ENCODE peak calls at places on chromosomes 1 and 21, in nine cellular contexts. One of them, this sample, is unnamed.

GRCh38 chr21:31490471-31490870 is 146.4 kb upstream of the TIAM1 start:
- DNase-seq in body of pancreas: no peak
- DNase-seq in uterus: no peak
- DNase-seq in heart left ventricle: no peak
- DNase-seq in right lobe of liver: no peak
- DNase-seq in A549: peak
- DNase-seq in stomach: no peak
- DNase-seq in transverse colon: no peak
- DNase-seq in spleen: peak
- DNase-seq in this sample: no peak

GRCh38 chr1:161258439-161259386 is at the start of gene PCP4L1:
- DNase-seq in stomach: peak
- DNase-seq in right lobe of liver: peak
- DNase-seq in A549: peak
- DNase-seq in spleen: peak
- DNase-seq in heart left ventricle: peak
- DNase-seq in uterus: peak
- DNase-seq in transverse colon: peak
- DNase-seq in body of pancreas: peak
- DNase-seq in this sample: peak

GRCh38 chr1:78492376-78492950 is 1.7 kb downstream of the PTGFR start:
- DNase-seq in right lobe of liver: no peak
- DNase-seq in transverse colon: no peak
- DNase-seq in spleen: no peak
- DNase-seq in heart left ventricle: no peak
- DNase-seq in A549: no peak
- DNase-seq in body of pancreas: no peak
- DNase-seq in uterus: peak
- DNase-seq in stomach: no peak
- DNase-seq in this sample: peak

GRCh38 chr1:110005971-110006370 is 21.4 kb downstream of the AHCYL1 start:
- DNase-seq in heart left ventricle: no peak
- DNase-seq in transverse colon: no peak
- DNase-seq in body of pancreas: no peak
- DNase-seq in spleen: no peak
- DNase-seq in A549: no peak
- DNase-seq in right lobe of liver: no peak
- DNase-seq in uterus: no peak
- DNase-seq in stomach: no peak
- DNase-seq in this sample: no peak

GRCh38 chr1:202274611-202275010 is 67.1 kb downstream of the UBE2T start:
- DNase-seq in spleen: peak
- DNase-seq in A549: peak
- DNase-seq in stomach: peak
- DNase-seq in uterus: peak
- DNase-seq in body of pancreas: no peak
- DNase-seq in transverse colon: peak
- DNase-seq in heart left ventricle: peak
- DNase-seq in right lobe of liver: peak
- DNase-seq in this sample: no peak

GRCh38 chr1:163195728-163196448 is 6.8 kb downstream of the RGS5 start:
- DNase-seq in heart left ventricle: no peak
- DNase-seq in transverse colon: no peak
- DNase-seq in A549: no peak
- DNase-seq in uterus: no peak
- DNase-seq in spleen: no peak
- DNase-seq in right lobe of liver: no peak
- DNase-seq in stomach: no peak
- DNase-seq in body of pancreas: no peak
- DNase-seq in this sample: no peak

GRCh38 chr1:185938396-185938795 is 204.2 kb downstream of the HMCN1 start:
- DNase-seq in right lobe of liver: no peak
- DNase-seq in uterus: no peak
- DNase-seq in body of pancreas: no peak
- DNase-seq in A549: no peak
- DNase-seq in transverse colon: no peak
- DNase-seq in heart left ventricle: peak
- DNase-seq in stomach: no peak
- DNase-seq in spleen: no peak
- DNase-seq in this sample: no peak

GRCh38 chr1:151972533-151973270 is 21.0 kb downstream of the S100A10 start:
- DNase-seq in A549: peak
- DNase-seq in right lobe of liver: no peak
- DNase-seq in transverse colon: peak
- DNase-seq in stomach: peak
- DNase-seq in body of pancreas: no peak
- DNase-seq in heart left ventricle: no peak
- DNase-seq in uterus: peak
- DNase-seq in spleen: no peak
- DNase-seq in this sample: no peak

GRCh38 chr1:162016616-162017015 is 7.1 kb downstream of the OLFML2B start:
- DNase-seq in stomach: no peak
- DNase-seq in uterus: no peak
- DNase-seq in A549: no peak
- DNase-seq in body of pancreas: no peak
- DNase-seq in right lobe of liver: no peak
- DNase-seq in transverse colon: no peak
- DNase-seq in heart left ventricle: no peak
- DNase-seq in spleen: no peak
- DNase-seq in this sample: no peak

GRCh38 chr1:21855257-21856096 is 43.4 kb downstream of the LDLRAD2 start:
- DNase-seq in right lobe of liver: no peak
- DNase-seq in transverse colon: no peak
- DNase-seq in stomach: no peak
- DNase-seq in spleen: peak
- DNase-seq in body of pancreas: no peak
- DNase-seq in uterus: no peak
- DNase-seq in heart left ventricle: no peak
- DNase-seq in A549: no peak
- DNase-seq in this sample: no peak

GRCh38 chr1:198890531-198890930 is 251.7 kb downstream of the PTPRC start:
- DNase-seq in body of pancreas: no peak
- DNase-seq in transverse colon: no peak
- DNase-seq in uterus: no peak
- DNase-seq in right lobe of liver: no peak
- DNase-seq in A549: no peak
- DNase-seq in stomach: no peak
- DNase-seq in heart left ventricle: no peak
- DNase-seq in spleen: no peak
- DNase-seq in this sample: no peak

GRCh38 chr1:222777977-222778376 is 36.9 kb upstream of the DISP1 start:
- DNase-seq in transverse colon: no peak
- DNase-seq in stomach: no peak
- DNase-seq in uterus: no peak
- DNase-seq in A549: no peak
- DNase-seq in heart left ventricle: no peak
- DNase-seq in body of pancreas: no peak
- DNase-seq in right lobe of liver: no peak
- DNase-seq in spleen: no peak
- DNase-seq in this sample: no peak

GRCh38 chr21:25512095-25513086 is 94.9 kb downstream of the MRPL39 start:
- DNase-seq in A549: no peak
- DNase-seq in right lobe of liver: peak
- DNase-seq in body of pancreas: no peak
- DNase-seq in stomach: no peak
- DNase-seq in uterus: no peak
- DNase-seq in heart left ventricle: peak
- DNase-seq in transverse colon: no peak
- DNase-seq in spleen: no peak
- DNase-seq in this sample: peak

GRCh38 chr1:222373831-222374603 is 173.9 kb downstream of the HHIPL2 start:
- DNase-seq in uterus: no peak
- DNase-seq in stomach: no peak
- DNase-seq in transverse colon: no peak
- DNase-seq in spleen: no peak
- DNase-seq in body of pancreas: no peak
- DNase-seq in right lobe of liver: no peak
- DNase-seq in A549: no peak
- DNase-seq in heart left ventricle: no peak
- DNase-seq in this sample: no peak

GRCh38 chr1:161265305-161265704 is 6.8 kb downstream of the PCP4L1 start:
- DNase-seq in spleen: no peak
- DNase-seq in transverse colon: no peak
- DNase-seq in right lobe of liver: no peak
- DNase-seq in heart left ventricle: no peak
- DNase-seq in A549: no peak
- DNase-seq in body of pancreas: no peak
- DNase-seq in uterus: no peak
- DNase-seq in stomach: no peak
- DNase-seq in this sample: no peak

GRCh38 chr1:99546432-99547416 is 99.2 kb upstream of the PALMD start:
- DNase-seq in uterus: no peak
- DNase-seq in heart left ventricle: no peak
- DNase-seq in transverse colon: no peak
- DNase-seq in spleen: no peak
- DNase-seq in right lobe of liver: no peak
- DNase-seq in A549: no peak
- DNase-seq in stomach: no peak
- DNase-seq in body of pancreas: no peak
- DNase-seq in this sample: no peak

GRCh38 chr1:229664133-229664689 is 38.2 kb downstream of the URB2 start:
- DNase-seq in heart left ventricle: no peak
- DNase-seq in body of pancreas: no peak
- DNase-seq in right lobe of liver: peak
- DNase-seq in uterus: no peak
- DNase-seq in spleen: peak
- DNase-seq in stomach: peak
- DNase-seq in transverse colon: peak
- DNase-seq in A549: no peak
- DNase-seq in this sample: no peak

GRCh38 chr1:155254228-155254713 is 1.0 kb downstream of the ENTREP3 start:
- DNase-seq in right lobe of liver: no peak
- DNase-seq in transverse colon: no peak
- DNase-seq in uterus: no peak
- DNase-seq in stomach: no peak
- DNase-seq in spleen: no peak
- DNase-seq in A549: no peak
- DNase-seq in body of pancreas: no peak
- DNase-seq in heart left ventricle: no peak
- DNase-seq in this sample: no peak

GRCh38 chr1:172167801-172168596 is 252.5 kb upstream of the C1orf105 start:
- DNase-seq in transverse colon: no peak
- DNase-seq in stomach: no peak
- DNase-seq in heart left ventricle: no peak
- DNase-seq in right lobe of liver: no peak
- DNase-seq in A549: no peak
- DNase-seq in spleen: no peak
- DNase-seq in body of pancreas: no peak
- DNase-seq in uterus: no peak
- DNase-seq in this sample: no peak
- H3K4me3 ChIP-seq in transverse colon: no peak
- H3K4me3 ChIP-seq in stomach: no peak
- H3K4me3 ChIP-seq in heart left ventricle: no peak
- H3K4me3 ChIP-seq in right lobe of liver: no peak
- H3K4me3 ChIP-seq in A549: no peak
- H3K4me3 ChIP-seq in spleen: no peak
- H3K4me3 ChIP-seq in body of pancreas: no peak
- H3K4me3 ChIP-seq in uterus: no peak
- H3K4me3 ChIP-seq in this sample: no peak

DNA sequence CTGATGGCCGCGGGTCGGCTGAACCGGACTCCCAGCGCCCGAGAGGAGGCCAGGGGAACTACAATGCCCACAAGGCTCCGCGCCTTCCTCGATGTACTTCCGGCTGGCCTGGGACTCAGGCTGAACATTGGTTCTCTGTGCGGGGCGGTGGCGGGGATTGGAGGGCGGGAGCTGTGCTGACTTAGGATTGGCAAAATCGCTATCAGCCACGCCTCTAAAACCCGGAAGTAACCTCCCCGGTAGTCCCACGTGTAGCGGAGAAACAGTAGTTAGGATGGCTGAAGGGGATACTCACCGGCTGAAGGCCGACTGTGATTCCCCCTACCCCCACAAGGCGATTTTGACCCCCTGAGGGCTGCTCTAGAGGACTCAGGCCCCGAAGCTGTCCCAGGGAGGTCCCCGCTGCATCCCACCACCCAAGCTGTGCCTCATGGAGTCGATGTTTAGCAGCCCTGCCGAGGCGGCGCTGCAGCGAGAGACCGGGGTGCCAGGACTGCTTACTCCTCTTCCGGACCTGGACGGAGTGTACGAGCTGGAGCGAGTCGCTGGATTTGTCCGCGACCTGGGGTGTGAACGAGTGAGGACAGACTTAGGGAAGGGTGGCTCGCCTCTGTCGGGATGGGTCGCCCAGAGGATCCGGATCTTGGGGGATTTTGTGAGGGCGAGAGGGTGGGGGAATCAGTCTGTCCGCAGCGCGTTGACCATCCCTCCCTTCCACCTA is at the start of gene DPH2:
- DNase-seq in uterus: peak
- DNase-seq in transverse colon: peak
- DNase-seq in spleen: peak
- DNase-seq in stomach: peak
- DNase-seq in body of pancreas: peak
- DNase-seq in heart left ventricle: peak
- DNase-seq in A549: peak
- DNase-seq in right lobe of liver: peak
- DNase-seq in this sample: peak
- TF ChIP-seq POLR2A in uterus: no peak
- TF ChIP-seq POLR2A in transverse colon: no peak
- TF ChIP-seq POLR2A in spleen: no peak
- TF ChIP-seq POLR2A in stomach: no peak
- TF ChIP-seq POLR2A in body of pancreas: peak
- TF ChIP-seq POLR2A in heart left ventricle: peak
- TF ChIP-seq POLR2A in A549: peak
- TF ChIP-seq POLR2A in right lobe of liver: peak
- TF ChIP-seq POLR2A in this sample: no peak

DNA sequence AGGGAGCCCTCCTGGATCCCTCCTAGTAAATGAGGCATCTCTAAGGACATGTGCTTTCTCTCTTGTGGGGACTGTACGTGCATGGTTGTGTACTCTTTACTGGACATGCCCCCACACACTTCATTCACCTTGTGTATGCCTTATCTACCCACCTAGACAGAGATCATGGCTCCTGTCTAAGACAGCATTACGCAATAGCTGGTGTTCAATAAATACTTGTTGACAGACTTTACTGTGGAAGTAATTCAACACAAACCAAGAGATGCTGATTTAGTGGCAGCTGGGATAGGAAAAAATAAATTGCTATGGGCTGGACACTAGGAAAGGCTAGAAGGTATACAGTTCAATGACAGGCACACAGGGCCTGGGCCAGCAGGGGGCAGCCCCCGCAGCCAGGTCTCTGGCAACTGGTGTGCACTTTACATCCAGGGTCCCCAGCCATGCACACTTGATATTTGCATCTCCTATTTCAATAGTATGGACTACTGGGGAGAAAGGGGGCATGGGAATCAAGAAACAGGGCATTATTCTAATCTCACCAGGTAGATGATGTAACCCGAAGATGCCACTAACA is 24.2 kb downstream of the TRABD2B start:
- DNase-seq in spleen: no peak
- DNase-seq in transverse colon: no peak
- DNase-seq in body of pancreas: no peak
- DNase-seq in uterus: no peak
- DNase-seq in A549: no peak
- DNase-seq in stomach: no peak
- DNase-seq in right lobe of liver: no peak
- DNase-seq in heart left ventricle: no peak
- DNase-seq in this sample: no peak
- TF ChIP-seq CTCF in spleen: no peak
- TF ChIP-seq CTCF in transverse colon: no peak
- TF ChIP-seq CTCF in body of pancreas: no peak
- TF ChIP-seq CTCF in uterus: no peak
- TF ChIP-seq CTCF in A549: peak
- TF ChIP-seq CTCF in stomach: no peak
- TF ChIP-seq CTCF in right lobe of liver: peak
- TF ChIP-seq CTCF in heart left ventricle: no peak
- TF ChIP-seq CTCF in this sample: no peak

GRCh38 chr1:227886993-227887696 is 60.6 kb downstream of the WNT9A start:
- DNase-seq in uterus: peak
- DNase-seq in A549: no peak
- DNase-seq in transverse colon: peak
- DNase-seq in body of pancreas: peak
- DNase-seq in spleen: peak
- DNase-seq in right lobe of liver: peak
- DNase-seq in heart left ventricle: peak
- DNase-seq in stomach: peak
- DNase-seq in this sample: peak
- H3K4me3 ChIP-seq in uterus: peak
- H3K4me3 ChIP-seq in A549: no peak
- H3K4me3 ChIP-seq in transverse colon: peak
- H3K4me3 ChIP-seq in body of pancreas: no peak
- H3K4me3 ChIP-seq in spleen: peak
- H3K4me3 ChIP-seq in right lobe of liver: peak
- H3K4me3 ChIP-seq in heart left ventricle: peak
- H3K4me3 ChIP-seq in stomach: peak
- H3K4me3 ChIP-seq in this sample: peak